ENCODE peak calls at places on chromosomes 4 and X, in six cellular contexts. One of them, this sample, is unnamed.

GRCh38 chr4:11821774-11822430 is 393.2 kb upstream of the HS3ST1 start:
- DNase-seq in CD4-positive, CD25-positive, alpha-beta regulatory T cell: no peak
- DNase-seq in upper lobe of right lung: no peak
- DNase-seq in stimulated activated naive B cell treated with anti-CD40 and anti-IgM and Interleukin-4, amounts not matched to agents 10 μg/mL and 1 μg/mL and 100 μg/mL, for 72 hours: no peak
- DNase-seq in dermis microvascular lymphatic vessel endothelial cell: no peak
- DNase-seq in pancreas: no peak
- DNase-seq in this sample: no peak

GRCh38 chrX:71532078-71532752 is 689 bp upstream of the OGT start:
- DNase-seq in CD4-positive, CD25-positive, alpha-beta regulatory T cell: peak
- DNase-seq in upper lobe of right lung: no peak
- DNase-seq in stimulated activated naive B cell treated with anti-CD40 and anti-IgM and Interleukin-4, amounts not matched to agents 10 μg/mL and 1 μg/mL and 100 μg/mL, for 72 hours: peak
- DNase-seq in dermis microvascular lymphatic vessel endothelial cell: no peak
- DNase-seq in pancreas: no peak
- DNase-seq in this sample: peak

GRCh38 chr4:184267673-184268573 is 50.2 kb upstream of the ENPP6 start:
- DNase-seq in CD4-positive, CD25-positive, alpha-beta regulatory T cell: peak
- DNase-seq in upper lobe of right lung: peak
- DNase-seq in stimulated activated naive B cell treated with anti-CD40 and anti-IgM and Interleukin-4, amounts not matched to agents 10 μg/mL and 1 μg/mL and 100 μg/mL, for 72 hours: peak
- DNase-seq in dermis microvascular lymphatic vessel endothelial cell: peak
- DNase-seq in pancreas: no peak
- DNase-seq in this sample: peak

GRCh38 chr4:1245481-1246051 is 3.4 kb downstream of the CTBP1 start:
- DNase-seq in CD4-positive, CD25-positive, alpha-beta regulatory T cell: no peak
- DNase-seq in upper lobe of right lung: no peak
- DNase-seq in stimulated activated naive B cell treated with anti-CD40 and anti-IgM and Interleukin-4, amounts not matched to agents 10 μg/mL and 1 μg/mL and 100 μg/mL, for 72 hours: no peak
- DNase-seq in dermis microvascular lymphatic vessel endothelial cell: no peak
- DNase-seq in pancreas: peak
- DNase-seq in this sample: peak

GRCh38 chr4:92121099-92121498 is 182.7 kb upstream of the GRID2 start:
- DNase-seq in CD4-positive, CD25-positive, alpha-beta regulatory T cell: no peak
- DNase-seq in upper lobe of right lung: no peak
- DNase-seq in stimulated activated naive B cell treated with anti-CD40 and anti-IgM and Interleukin-4, amounts not matched to agents 10 μg/mL and 1 μg/mL and 100 μg/mL, for 72 hours: no peak
- DNase-seq in dermis microvascular lymphatic vessel endothelial cell: no peak
- DNase-seq in pancreas: peak
- DNase-seq in this sample: no peak

GRCh38 chrX:151396042-151396826 is 772 bp upstream of the VMA21 start:
- DNase-seq in CD4-positive, CD25-positive, alpha-beta regulatory T cell: peak
- DNase-seq in upper lobe of right lung: peak
- DNase-seq in stimulated activated naive B cell treated with anti-CD40 and anti-IgM and Interleukin-4, amounts not matched to agents 10 μg/mL and 1 μg/mL and 100 μg/mL, for 72 hours: no peak
- DNase-seq in dermis microvascular lymphatic vessel endothelial cell: peak
- DNase-seq in pancreas: no peak
- DNase-seq in this sample: no peak

GRCh38 chrX:115521717-115522116 is 39.3 kb upstream of the PLS3 start:
- DNase-seq in CD4-positive, CD25-positive, alpha-beta regulatory T cell: no peak
- DNase-seq in upper lobe of right lung: no peak
- DNase-seq in stimulated activated naive B cell treated with anti-CD40 and anti-IgM and Interleukin-4, amounts not matched to agents 10 μg/mL and 1 μg/mL and 100 μg/mL, for 72 hours: no peak
- DNase-seq in dermis microvascular lymphatic vessel endothelial cell: no peak
- DNase-seq in pancreas: no peak
- DNase-seq in this sample: no peak

GRCh38 chrX:13283968-13284914 is 35.6 kb downstream of the ATXN3L start:
- DNase-seq in CD4-positive, CD25-positive, alpha-beta regulatory T cell: no peak
- DNase-seq in upper lobe of right lung: no peak
- DNase-seq in stimulated activated naive B cell treated with anti-CD40 and anti-IgM and Interleukin-4, amounts not matched to agents 10 μg/mL and 1 μg/mL and 100 μg/mL, for 72 hours: no peak
- DNase-seq in dermis microvascular lymphatic vessel endothelial cell: no peak
- DNase-seq in pancreas: no peak
- DNase-seq in this sample: no peak

GRCh38 chr4:183599690-183600089 is 59.3 kb downstream of the RWDD4 start:
- DNase-seq in CD4-positive, CD25-positive, alpha-beta regulatory T cell: no peak
- DNase-seq in upper lobe of right lung: no peak
- DNase-seq in stimulated activated naive B cell treated with anti-CD40 and anti-IgM and Interleukin-4, amounts not matched to agents 10 μg/mL and 1 μg/mL and 100 μg/mL, for 72 hours: no peak
- DNase-seq in dermis microvascular lymphatic vessel endothelial cell: no peak
- DNase-seq in pancreas: no peak
- DNase-seq in this sample: no peak

GRCh38 chr4:183828125-183828524 is 77.0 kb upstream of the STOX2 start:
- DNase-seq in CD4-positive, CD25-positive, alpha-beta regulatory T cell: peak
- DNase-seq in upper lobe of right lung: no peak
- DNase-seq in stimulated activated naive B cell treated with anti-CD40 and anti-IgM and Interleukin-4, amounts not matched to agents 10 μg/mL and 1 μg/mL and 100 μg/mL, for 72 hours: no peak
- DNase-seq in dermis microvascular lymphatic vessel endothelial cell: no peak
- DNase-seq in pancreas: no peak
- DNase-seq in this sample: no peak

GRCh38 chrX:97234471-97235097 is 350.9 kb downstream of the RPA4 start:
- DNase-seq in CD4-positive, CD25-positive, alpha-beta regulatory T cell: no peak
- DNase-seq in upper lobe of right lung: no peak
- DNase-seq in stimulated activated naive B cell treated with anti-CD40 and anti-IgM and Interleukin-4, amounts not matched to agents 10 μg/mL and 1 μg/mL and 100 μg/mL, for 72 hours: no peak
- DNase-seq in dermis microvascular lymphatic vessel endothelial cell: no peak
- DNase-seq in pancreas: no peak
- DNase-seq in this sample: no peak

GRCh38 chr4:72919937-72920336 is 149.6 kb downstream of the COX18 start:
- DNase-seq in CD4-positive, CD25-positive, alpha-beta regulatory T cell: no peak
- DNase-seq in upper lobe of right lung: no peak
- DNase-seq in stimulated activated naive B cell treated with anti-CD40 and anti-IgM and Interleukin-4, amounts not matched to agents 10 μg/mL and 1 μg/mL and 100 μg/mL, for 72 hours: no peak
- DNase-seq in dermis microvascular lymphatic vessel endothelial cell: no peak
- DNase-seq in pancreas: no peak
- DNase-seq in this sample: no peak

GRCh38 chr4:13706130-13706529 is 78.6 kb upstream of the BOD1L1 start:
- DNase-seq in CD4-positive, CD25-positive, alpha-beta regulatory T cell: no peak
- DNase-seq in upper lobe of right lung: no peak
- DNase-seq in stimulated activated naive B cell treated with anti-CD40 and anti-IgM and Interleukin-4, amounts not matched to agents 10 μg/mL and 1 μg/mL and 100 μg/mL, for 72 hours: no peak
- DNase-seq in dermis microvascular lymphatic vessel endothelial cell: no peak
- DNase-seq in pancreas: no peak
- DNase-seq in this sample: no peak

GRCh38 chrX:29447867-29448266 is 767.5 kb upstream of the MAGEB2 start:
- DNase-seq in CD4-positive, CD25-positive, alpha-beta regulatory T cell: no peak
- DNase-seq in upper lobe of right lung: no peak
- DNase-seq in stimulated activated naive B cell treated with anti-CD40 and anti-IgM and Interleukin-4, amounts not matched to agents 10 μg/mL and 1 μg/mL and 100 μg/mL, for 72 hours: no peak
- DNase-seq in dermis microvascular lymphatic vessel endothelial cell: no peak
- DNase-seq in pancreas: no peak
- DNase-seq in this sample: no peak

GRCh38 chrX:139738581-139738980 is 30.6 kb upstream of the MCF2 start:
- DNase-seq in CD4-positive, CD25-positive, alpha-beta regulatory T cell: peak
- DNase-seq in upper lobe of right lung: no peak
- DNase-seq in stimulated activated naive B cell treated with anti-CD40 and anti-IgM and Interleukin-4, amounts not matched to agents 10 μg/mL and 1 μg/mL and 100 μg/mL, for 72 hours: no peak
- DNase-seq in dermis microvascular lymphatic vessel endothelial cell: no peak
- DNase-seq in pancreas: no peak
- DNase-seq in this sample: no peak

GRCh38 chrX:113009005-113009404 is 168.4 kb upstream of the AMOT start:
- DNase-seq in CD4-positive, CD25-positive, alpha-beta regulatory T cell: no peak
- DNase-seq in upper lobe of right lung: no peak
- DNase-seq in stimulated activated naive B cell treated with anti-CD40 and anti-IgM and Interleukin-4, amounts not matched to agents 10 μg/mL and 1 μg/mL and 100 μg/mL, for 72 hours: no peak
- DNase-seq in dermis microvascular lymphatic vessel endothelial cell: no peak
- DNase-seq in pancreas: no peak
- DNase-seq in this sample: no peak

GRCh38 chrX:151692825-151693224 is 2.4 kb upstream of the PRRG3 start:
- DNase-seq in CD4-positive, CD25-positive, alpha-beta regulatory T cell: no peak
- DNase-seq in upper lobe of right lung: no peak
- DNase-seq in stimulated activated naive B cell treated with anti-CD40 and anti-IgM and Interleukin-4, amounts not matched to agents 10 μg/mL and 1 μg/mL and 100 μg/mL, for 72 hours: no peak
- DNase-seq in dermis microvascular lymphatic vessel endothelial cell: no peak
- DNase-seq in pancreas: no peak
- DNase-seq in this sample: no peak

GRCh38 chrX:39418132-39418935 is 617.1 kb downstream of the MID1IP1 start:
- DNase-seq in CD4-positive, CD25-positive, alpha-beta regulatory T cell: no peak
- DNase-seq in upper lobe of right lung: no peak
- DNase-seq in stimulated activated naive B cell treated with anti-CD40 and anti-IgM and Interleukin-4, amounts not matched to agents 10 μg/mL and 1 μg/mL and 100 μg/mL, for 72 hours: no peak
- DNase-seq in dermis microvascular lymphatic vessel endothelial cell: no peak
- DNase-seq in pancreas: no peak
- DNase-seq in this sample: no peak

GRCh38 chr4:37767546-37767945 is 58.9 kb upstream of the PGM2 start:
- DNase-seq in CD4-positive, CD25-positive, alpha-beta regulatory T cell: no peak
- DNase-seq in upper lobe of right lung: peak
- DNase-seq in stimulated activated naive B cell treated with anti-CD40 and anti-IgM and Interleukin-4, amounts not matched to agents 10 μg/mL and 1 μg/mL and 100 μg/mL, for 72 hours: no peak
- DNase-seq in dermis microvascular lymphatic vessel endothelial cell: peak
- DNase-seq in pancreas: peak
- DNase-seq in this sample: peak

GRCh38 chr4:86218721-86219481 is 141.0 kb downstream of the MAPK10 start:
- DNase-seq in CD4-positive, CD25-positive, alpha-beta regulatory T cell: no peak
- DNase-seq in upper lobe of right lung: no peak
- DNase-seq in stimulated activated naive B cell treated with anti-CD40 and anti-IgM and Interleukin-4, amounts not matched to agents 10 μg/mL and 1 μg/mL and 100 μg/mL, for 72 hours: no peak
- DNase-seq in dermis microvascular lymphatic vessel endothelial cell: no peak
- DNase-seq in pancreas: no peak
- DNase-seq in this sample: no peak

GRCh38 chr4:90127706-90128345 is 632 bp downstream of the CCSER1 start:
- DNase-seq in CD4-positive, CD25-positive, alpha-beta regulatory T cell: no peak
- DNase-seq in upper lobe of right lung: peak
- DNase-seq in stimulated activated naive B cell treated with anti-CD40 and anti-IgM and Interleukin-4, amounts not matched to agents 10 μg/mL and 1 μg/mL and 100 μg/mL, for 72 hours: peak
- DNase-seq in dermis microvascular lymphatic vessel endothelial cell: no peak
- DNase-seq in pancreas: peak
- DNase-seq in this sample: no peak

GRCh38 chrX:34918856-34919255 is 23.7 kb upstream of the FAM47B start:
- DNase-seq in CD4-positive, CD25-positive, alpha-beta regulatory T cell: no peak
- DNase-seq in upper lobe of right lung: no peak
- DNase-seq in stimulated activated naive B cell treated with anti-CD40 and anti-IgM and Interleukin-4, amounts not matched to agents 10 μg/mL and 1 μg/mL and 100 μg/mL, for 72 hours: no peak
- DNase-seq in dermis microvascular lymphatic vessel endothelial cell: peak
- DNase-seq in pancreas: no peak
- DNase-seq in this sample: no peak

GRCh38 chr4:110799171-110799570 is 176.3 kb upstream of the PITX2 start:
- DNase-seq in CD4-positive, CD25-positive, alpha-beta regulatory T cell: no peak
- DNase-seq in upper lobe of right lung: no peak
- DNase-seq in stimulated activated naive B cell treated with anti-CD40 and anti-IgM and Interleukin-4, amounts not matched to agents 10 μg/mL and 1 μg/mL and 100 μg/mL, for 72 hours: no peak
- DNase-seq in dermis microvascular lymphatic vessel endothelial cell: no peak
- DNase-seq in pancreas: no peak
- DNase-seq in this sample: no peak

GRCh38 chr4:15457401-15458201 is 12.1 kb upstream of the CC2D2A start:
- DNase-seq in CD4-positive, CD25-positive, alpha-beta regulatory T cell: peak
- DNase-seq in upper lobe of right lung: no peak
- DNase-seq in stimulated activated naive B cell treated with anti-CD40 and anti-IgM and Interleukin-4, amounts not matched to agents 10 μg/mL and 1 μg/mL and 100 μg/mL, for 72 hours: peak
- DNase-seq in dermis microvascular lymphatic vessel endothelial cell: peak
- DNase-seq in pancreas: no peak
- DNase-seq in this sample: no peak

GRCh38 chrX:9789555-9789954 is 3.3 kb downstream of the SHROOM2 start:
- DNase-seq in CD4-positive, CD25-positive, alpha-beta regulatory T cell: no peak
- DNase-seq in upper lobe of right lung: no peak
- DNase-seq in stimulated activated naive B cell treated with anti-CD40 and anti-IgM and Interleukin-4, amounts not matched to agents 10 μg/mL and 1 μg/mL and 100 μg/mL, for 72 hours: no peak
- DNase-seq in dermis microvascular lymphatic vessel endothelial cell: no peak
- DNase-seq in pancreas: no peak
- DNase-seq in this sample: no peak